ENCODE peak calls at places on chromosomes 5 and 9, in five cellular contexts. S, F, U, W and R are unnamed samples.

GRCh38 chr5:137635521-137635921 is 100.4 kb downstream of the KLHL3 start:
- DNase-seq in F (no peak), W (no peak), S (no peak), U (no peak), R (no peak)

GRCh38 chr5:179152941-179153340 is 92.8 kb downstream of the ZNF354C start:
- DNase-seq in U (peak), F (peak), W (no peak), S (no peak), R (peak)

GRCh38 chr9:13731637-13732036 is 452.1 kb upstream of the MPDZ start:
- DNase-seq in U (no peak), W (no peak), S (no peak), F (no peak), R (no peak)

GRCh38 chr5:88502179-88503064 is 233.8 kb upstream of the TMEM161B start:
- DNase-seq in F (no peak), U (no peak), S (no peak), W (peak), R (no peak)

GRCh38 chr5:61687371-61687770 is 355.3 kb downstream of the ZSWIM6 start:
- DNase-seq in S (no peak), W (no peak), F (no peak), U (no peak), R (no peak)

GRCh38 chr5:168118042-168118668 is 173.3 kb upstream of the WWC1 start:
- DNase-seq in W (no peak), F (no peak), S (no peak), U (no peak), R (no peak)

GRCh38 chr5:112005533-112005926 is 248.5 kb upstream of the NREP start:
- DNase-seq in S (no peak), U (no peak), W (no peak), F (no peak), R (no peak)

GRCh38 chr5:127870914-127871313 is 167.7 kb downstream of the CCDC192 start:
- DNase-seq in F (no peak), S (no peak), W (no peak), U (peak), R (peak)

GRCh38 chr5:33734541-33734940 is 157.2 kb downstream of the ADAMTS12 start:
- DNase-seq in U (no peak), W (no peak), F (no peak), S (no peak), R (no peak)

GRCh38 chr5:126348855-126349635 is 74.2 kb upstream of the GRAMD2B start:
- DNase-seq in S (no peak), F (no peak), W (no peak), U (no peak), R (no peak)

GRCh38 chr5:94776167-94776566 is 157.7 kb downstream of the SLF1 start:
- DNase-seq in F (no peak), S (no peak), U (no peak), W (no peak), R (no peak)

GRCh38 chr5:167835146-167835545 is 456.3 kb upstream of the WWC1 start:
- DNase-seq in S (no peak), U (no peak), W (no peak), F (no peak), R (no peak)